ENCODE peak calls at places on chromosomes 6 and 20, in ten cellular contexts. G is activated CD8-positive, alpha-beta memory T cell treated with anti-CD3 and anti-CD28 coated beads for 24 hours; S is head of caudate nucleus; E is adrenal gland; M is activated T-cell treated with anti-CD3 and anti-CD28 coated beads for 1 hour; C is NCI-H2081; F is stimulated activated CD4-positive, alpha-beta T cell treated with anti-CD3 and anti-CD28 coated beads, Interleukin-1b, Interleukin-23, amount 100 ng/mL, for 1 hour; O is CD8-positive, alpha-beta T cell; T is stimulated activated effector memory CD8-positive, alpha-beta T cell treated with anti-CD3 and anti-CD28 coated beads, Interleukin-12 subunit alpha, Interleukin-12 subunit beta, amount 100 ng/mL, for 72 hours; A is GM23248. Y is an unnamed sample.

GRCh38 chr20:32470025-32470861 is 112.1 kb downstream of the ASXL1 start:
- DNase-seq in S (no peak), G (no peak), C (no peak), T (no peak), E (peak; percentile 80), A (peak; percentile 29), M (no peak), O (peak; percentile 24), F (no peak), Y (peak; percentile 20)

GRCh38 chr20:17936791-17937687 is 31.6 kb downstream of the SNX5 start:
- DNase-seq in A (peak; percentile 80), E (peak; percentile 32), T (no peak), C (no peak), S (no peak), O (no peak), G (no peak), M (no peak), F (no peak), Y (no peak)

GRCh38 chr6:6699741-6700367 is 111.3 kb downstream of the LY86 start:
- DNase-seq in S (peak; percentile 70), G (no peak), F (no peak), T (no peak), C (peak; percentile 86), M (no peak), A (peak; percentile 99), E (peak; percentile 96), O (no peak), Y (peak; percentile 95)

GRCh38 chr6:170019259-170020040 is 268.0 kb downstream of the ERMARD start:
- DNase-seq in S (no peak), C (no peak), G (no peak), O (no peak), M (no peak), A (peak; percentile 40), F (no peak), T (no peak), E (no peak), Y (no peak)

GRCh38 chr6:118660218-118660569 is 8.8 kb upstream of the CEP85L start:
- DNase-seq in G (peak; percentile 81), S (no peak), E (no peak), A (peak; percentile 27), O (peak; percentile 79), M (peak; percentile 36), F (no peak), C (peak; percentile 55), T (no peak), Y (no peak)

GRCh38 chr20:21384308-21384892 is 12.9 kb downstream of the NKX2-4 start:
- DNase-seq in C (no peak), E (no peak), F (no peak), S (no peak), O (no peak), A (no peak), T (no peak), M (no peak), G (no peak), Y (no peak)

GRCh38 chr20:10332656-10333421 is 101.2 kb downstream of the MKKS start:
- DNase-seq in G (no peak), C (no peak), O (no peak), F (no peak), T (no peak), A (no peak), M (no peak), E (peak; percentile 38), S (peak; percentile 61), Y (no peak)

GRCh38 chr6:167791036-167791779 is 35.5 kb upstream of the AFDN start:
- DNase-seq in A (no peak), G (peak; percentile 33), M (no peak), C (no peak), T (no peak), E (no peak), F (no peak), O (no peak), S (no peak), Y (peak; percentile 71)

GRCh38 chr20:47352332-47353223 is 3.9 kb downstream of the ZMYND8 start:
- DNase-seq in A (no peak), G (no peak), E (peak; percentile 82), M (no peak), S (no peak), C (peak; percentile 73), T (no peak), O (no peak), F (no peak), Y (peak; percentile 42)

GRCh38 chr6:17525637-17526036 is 74.5 kb upstream of the FAM8A1 start:
- DNase-seq in O (no peak), A (peak; percentile 36), F (no peak), T (no peak), S (no peak), M (no peak), C (no peak), G (no peak), E (no peak), Y (no peak)

GRCh38 chr6:16824804-16825777 is 63.8 kb upstream of the ATXN1 start:
- DNase-seq in F (no peak), A (no peak), G (no peak), E (no peak), O (no peak), T (no peak), S (no peak), C (no peak), M (no peak), Y (no peak)

GRCh38 chr20:44247676-44248419 is 740 bp downstream of the GDAP1L1 start:
- DNase-seq in A (peak; percentile 46), S (no peak), E (peak; percentile 49), G (peak; percentile 61), M (peak; percentile 7), F (no peak), C (no peak), T (no peak), O (peak; percentile 32), Y (peak; percentile 5)

GRCh38 chr6:120214097-120214496 is 864.5 kb upstream of the MAN1A1 start:
- DNase-seq in F (no peak), M (no peak), A (no peak), E (no peak), G (no peak), C (no peak), S (no peak), O (no peak), T (no peak), Y (no peak)

GRCh38 chr6:15521516-15521915 is 141.3 kb downstream of the DTNBP1 start:
- DNase-seq in E (no peak), C (no peak), A (no peak), T (no peak), S (peak; percentile 19), M (no peak), O (no peak), G (no peak), F (no peak), Y (no peak)

GRCh38 chr6:16391451-16391912 is 153.1 kb downstream of the GMPR start:
- DNase-seq in E (no peak), F (no peak), S (no peak), O (no peak), C (no peak), T (no peak), G (no peak), M (no peak), A (peak; percentile 26), Y (no peak)